ENCODE peak calls at places on chromosomes 6 and 20, in eight cellular contexts. V is CD8-positive, alpha-beta memory T cell; F is heart left ventricle; K is uterus; Z is CD8-positive, alpha-beta T cell; X is ascending aorta; G is dorsolateral prefrontal cortex; Y is body of pancreas. A is an unnamed sample.

GRCh38 chr6:21496275-21496674 is 97.3 kb upstream of the SOX4 start:
- DNase-seq in V (no peak), Y (no peak), G (no peak), Z (no peak), X (no peak), F (no peak), K (no peak), A (no peak)

GRCh38 chr20:36848078-36848660 is 27.8 kb upstream of the TLDC2 start:
- DNase-seq in Y (no peak), F (no peak), G (no peak), V (no peak), X (no peak), Z (no peak), K (peak; percentile 80), A (peak; percentile 75)

GRCh38 chr6:134249759-134250602 is 67.9 kb downstream of the SGK1 start:
- DNase-seq in F (no peak), G (no peak), Y (no peak), V (no peak), K (no peak), X (no peak), Z (no peak), A (no peak)

GRCh38 chr6:34315780-34316179 is 67.0 kb upstream of the SMIM29 start:
- DNase-seq in F (no peak), X (no peak), G (no peak), K (no peak), Z (no peak), Y (no peak), V (no peak), A (no peak)

GRCh38 chr6:154754152-154754551 is 20.9 kb downstream of the SCAF8 start:
- DNase-seq in F (no peak), V (no peak), Z (no peak), Y (no peak), X (no peak), G (no peak), K (no peak), A (no peak)

GRCh38 chr6:95548188-95548837 is 29.0 kb upstream of the MANEA start:
- DNase-seq in G (no peak), X (no peak), V (no peak), K (no peak), Y (no peak), Z (no peak), F (no peak), A (no peak)

GRCh38 chr20:35093245-35093884 is 758 bp upstream of the TRPC4AP start:
- DNase-seq in V (no peak), G (no peak), K (no peak), X (no peak), F (no peak), Y (no peak), Z (no peak), A (no peak)

GRCh38 chr6:164167873-164168405 is 753.4 kb downstream of the QKI start:
- DNase-seq in F (no peak), G (no peak), X (no peak), V (no peak), K (no peak), Y (peak; percentile 19), Z (no peak), A (no peak)

GRCh38 chr20:10540636-10541493 is 105.8 kb downstream of the SLX4IP start:
- DNase-seq in G (no peak), V (no peak), K (no peak), X (no peak), Y (no peak), F (no peak), Z (no peak), A (no peak)

GRCh38 chr20:10541668-10542411 is 106.7 kb downstream of the SLX4IP start:
- DNase-seq in Y (no peak), K (no peak), F (no peak), X (no peak), Z (no peak), V (no peak), G (no peak), A (no peak)

GRCh38 chr20:10538768-10539167 is 103.7 kb downstream of the SLX4IP start:
- DNase-seq in G (no peak), Z (no peak), K (no peak), Y (no peak), V (no peak), F (no peak), X (no peak), A (no peak)

GRCh38 chr20:10537850-10538480 is 102.9 kb downstream of the SLX4IP start:
- DNase-seq in F (no peak), G (no peak), K (no peak), X (no peak), Y (no peak), V (no peak), Z (no peak), A (no peak)

GRCh38 chr20:10539818-10540553 is 104.9 kb downstream of the SLX4IP start:
- DNase-seq in Z (no peak), G (no peak), Y (no peak), K (no peak), F (no peak), X (no peak), V (no peak), A (no peak)
- H3K27ac ChIP-seq in Z (no peak overlapping the region), G (peak overlapping the region; percentile 36), Y (no peak overlapping the region), K (peak overlapping the region; percentile 54), F (no peak overlapping the region), X (peak overlapping the region; percentile 36), V (no peak overlapping the region), A (no peak overlapping the region)

DNA sequence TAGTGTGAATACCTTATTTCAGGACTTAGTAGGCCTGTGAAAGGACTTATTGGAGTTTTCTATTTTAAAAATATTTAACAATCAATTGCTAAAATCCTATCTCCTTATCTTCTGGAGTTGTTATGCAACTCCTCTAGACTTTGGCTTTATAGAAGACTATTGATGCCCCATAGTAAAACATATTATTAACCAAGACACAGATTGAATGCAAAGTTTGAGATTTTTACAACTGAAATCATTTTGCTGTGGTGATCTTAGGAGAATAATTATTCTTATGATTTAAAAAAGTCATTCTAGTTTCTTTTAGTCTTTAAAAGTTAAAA is 4.5 kb downstream of the HEY2 start:
- DNase-seq in Z (no peak), V (no peak), K (no peak), F (no peak), G (no peak), X (no peak), Y (no peak), A (no peak)
- H3K27me3 ChIP-seq in Z (peaks cover 14% of the 10 kb centered on the region), V (peaks cover 15% of the 10 kb centered on the region), K (peaks cover 3% of the 10 kb centered on the region), F (peaks cover 57% of the 10 kb centered on the region), G (peaks cover 7% of the 10 kb centered on the region), X (no peaks in the 10 kb centered on the region), Y (no peaks in the 10 kb centered on the region), A (no peaks in the 10 kb centered on the region)

DNA sequence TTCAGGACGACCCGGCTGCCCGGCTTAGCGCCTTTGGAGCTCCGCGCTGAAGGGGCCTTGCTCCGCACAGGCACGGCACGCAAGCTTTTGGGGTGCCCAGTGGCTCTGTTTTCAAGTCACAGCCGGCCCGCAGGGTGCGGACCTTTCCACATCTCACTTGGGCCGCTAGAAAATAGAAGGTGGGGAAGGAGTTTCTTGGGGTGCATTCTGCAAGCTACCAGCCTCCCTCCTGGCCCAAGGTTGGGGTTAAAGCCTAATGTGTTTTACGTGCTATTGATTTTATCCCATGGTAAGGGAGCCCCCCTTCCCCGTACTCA is 561 bp downstream of the KAT14 start:
- DNase-seq in V (no peak), X (no peak), Y (no peak), G (no peak), F (no peak), Z (no peak), K (no peak), A (no peak)
- H3K27ac ChIP-seq in V (peak overlapping the region; percentile 83), X (peak overlapping the region; percentile 88), Y (peak overlapping the region; percentile 94), G (peak overlapping the region; percentile 91), F (peak overlapping the region; percentile 91), Z (peak overlapping the region; percentile 91), K (peak overlapping the region; percentile 91), A (peak overlapping the region; percentile 96)

GRCh38 chr6:72953901-72954494 is 271.3 kb downstream of the KHDC1L start:
- DNase-seq in Y (no peak), Z (no peak), K (no peak), F (no peak), V (no peak), X (no peak), G (no peak), A (no peak)

GRCh38 chr6:72955666-72956065 is 269.6 kb downstream of the KHDC1L start:
- DNase-seq in K (no peak), G (no peak), Y (no peak), X (no peak), F (no peak), Z (no peak), V (no peak), A (no peak)

GRCh38 chr6:72954736-72955135 is 270.6 kb downstream of the KHDC1L start:
- DNase-seq in X (no peak), Z (no peak), F (no peak), V (no peak), G (no peak), K (no peak), Y (no peak), A (no peak)

GRCh38 chr6:72950114-72950860 is 275.0 kb downstream of the KHDC1L start:
- DNase-seq in Y (no peak), G (no peak), X (no peak), V (no peak), K (no peak), F (no peak), Z (no peak), A (no peak)

GRCh38 chr6:72952808-72953630 is 272.3 kb downstream of the KHDC1L start:
- DNase-seq in F (no peak), G (no peak), Z (no peak), V (no peak), X (no peak), K (no peak), Y (no peak), A (no peak)
- H3K27me3 ChIP-seq in F (no peaks in the 10 kb centered on the region), G (no peaks in the 10 kb centered on the region), Z (no peaks in the 10 kb centered on the region), V (no peaks in the 10 kb centered on the region), X (no peaks in the 10 kb centered on the region), K (no peaks in the 10 kb centered on the region), Y (no peaks in the 10 kb centered on the region), A (no peaks in the 10 kb centered on the region)

A was measured in psoas muscle.